ENCODE peak calls at places on chromosomes 13 and 19, in six cellular contexts. F, E, B, G, D and R are unnamed samples.

GRCh38 chr13:76976488-76976887 is 15.4 kb upstream of the CLN5 start:
- DNase-seq in F (no peak), E (no peak), B (no peak), G (no peak), D (peak), R (no peak)

GRCh38 chr19:13705928-13706447 is 58.3 kb upstream of the MRI1 start:
- DNase-seq in F (no peak), E (no peak), B (no peak), G (no peak), D (no peak), R (no peak)

GRCh38 chr13:40653558-40654318 is 12.7 kb downstream of the FOXO1 start:
- DNase-seq in F (peak), E (no peak), B (no peak), G (no peak), D (no peak), R (no peak)

GRCh38 chr13:98619556-98619955 is 42.6 kb upstream of the STK24 start:
- DNase-seq in F (no peak), E (no peak), B (no peak), G (no peak), D (no peak), R (no peak)

GRCh38 chr13:20142927-20143480 is 17.8 kb downstream of the GJA3 start:
- DNase-seq in F (no peak), E (no peak), B (no peak), G (no peak), D (no peak), R (no peak)

GRCh38 chr13:96089749-96090239 is at the start of gene HS6ST3:
- DNase-seq in F (peak), E (no peak), B (peak), G (peak), D (peak), R (peak)

GRCh38 chr13:75544681-75545333 is 4.8 kb upstream of the UCHL3 start:
- DNase-seq in F (peak), E (peak), B (no peak), G (no peak), D (peak), R (no peak)

GRCh38 chr13:65965496-65965895 is 1264.6 kb downstream of the PCDH9 start:
- DNase-seq in F (peak), E (peak), B (no peak), G (no peak), D (no peak), R (no peak)

GRCh38 chr13:34678154-34678553 is 263.9 kb upstream of the NBEA start:
- DNase-seq in F (peak), E (no peak), B (no peak), G (no peak), D (peak), R (no peak)

GRCh38 chr19:38152461-38153379 is 71.3 kb downstream of the DPF1 start:
- DNase-seq in F (no peak), E (peak), B (no peak), G (no peak), D (no peak), R (no peak)

GRCh38 chr13:41244555-41244954 is 18.8 kb downstream of the MTRF1 start:
- DNase-seq in F (no peak), E (peak), B (no peak), G (no peak), D (peak), R (no peak)

GRCh38 chr13:77678691-77679090 is 18.8 kb upstream of the SLAIN1 start:
- DNase-seq in F (no peak), E (no peak), B (no peak), G (no peak), D (no peak), R (no peak)

GRCh38 chr13:29901714-29902631 is 51.6 kb upstream of the UBL3 start:
- DNase-seq in F (peak), E (peak), B (no peak), G (no peak), D (peak), R (no peak)

GRCh38 chr13:93621966-93622365 is 395.4 kb downstream of the GPC6 start:
- DNase-seq in F (no peak), E (no peak), B (no peak), G (no peak), D (no peak), R (no peak)

GRCh38 chr19:45667620-45668341 is at the start of gene GIPR:
- DNase-seq in F (peak), E (peak), B (no peak), G (peak), D (peak), R (no peak)

GRCh38 chr19:2627855-2628254 is 74.6 kb downstream of the GNG7 start:
- DNase-seq in F (peak), E (peak), B (no peak), G (no peak), D (peak), R (no peak)

GRCh38 chr13:79937311-79938243 is 403.3 kb downstream of the SPRY2 start:
- DNase-seq in F (no peak), E (no peak), B (no peak), G (no peak), D (no peak), R (no peak)

GRCh38 chr13:79933389-79933788 is 407.5 kb downstream of the SPRY2 start:
- DNase-seq in F (no peak), E (no peak), B (no peak), G (no peak), D (no peak), R (no peak)

GRCh38 chr13:79935121-79935520 is 405.8 kb downstream of the SPRY2 start:
- DNase-seq in F (no peak), E (peak), B (no peak), G (no peak), D (no peak), R (no peak)

GRCh38 chr13:79932556-79932955 is 408.4 kb downstream of the SPRY2 start:
- DNase-seq in F (no peak), E (no peak), B (no peak), G (no peak), D (no peak), R (no peak)

GRCh38 chr13:79936368-79937136 is 404.4 kb downstream of the SPRY2 start:
- DNase-seq in F (peak), E (peak), B (no peak), G (no peak), D (peak), R (no peak)
- H4K91ac ChIP-seq in F (peak), E (peak), B (no peak), G (no peak), D (no peak), R (no peak)

GRCh38 chr19:41548954-41549688 is 26.8 kb upstream of the CEACAM21 start:
- DNase-seq in F (peak), E (no peak), B (no peak), G (no peak), D (no peak), R (peak)
- H3K27ac ChIP-seq in F (no peak), E (no peak), B (no peak), G (peak), D (peak), R (peak)

GRCh38 chr19:4370418-4371041 is 27.2 kb downstream of the MPND start:
- DNase-seq in F (no peak), E (no peak), B (no peak), G (no peak), D (no peak), R (no peak)

GRCh38 chr19:4371209-4371897 is 28.0 kb downstream of the MPND start:
- DNase-seq in F (no peak), E (no peak), B (no peak), G (no peak), D (no peak), R (no peak)

GRCh38 chr19:4372630-4373367 is 27.5 kb downstream of the SH3GL1 start:
- DNase-seq in F (no peak), E (no peak), B (no peak), G (no peak), D (peak), R (no peak)

GRCh38 chr19:4373601-4374441 is 26.5 kb downstream of the SH3GL1 start:
- DNase-seq in F (peak), E (peak), B (no peak), G (no peak), D (no peak), R (no peak)

DNA sequence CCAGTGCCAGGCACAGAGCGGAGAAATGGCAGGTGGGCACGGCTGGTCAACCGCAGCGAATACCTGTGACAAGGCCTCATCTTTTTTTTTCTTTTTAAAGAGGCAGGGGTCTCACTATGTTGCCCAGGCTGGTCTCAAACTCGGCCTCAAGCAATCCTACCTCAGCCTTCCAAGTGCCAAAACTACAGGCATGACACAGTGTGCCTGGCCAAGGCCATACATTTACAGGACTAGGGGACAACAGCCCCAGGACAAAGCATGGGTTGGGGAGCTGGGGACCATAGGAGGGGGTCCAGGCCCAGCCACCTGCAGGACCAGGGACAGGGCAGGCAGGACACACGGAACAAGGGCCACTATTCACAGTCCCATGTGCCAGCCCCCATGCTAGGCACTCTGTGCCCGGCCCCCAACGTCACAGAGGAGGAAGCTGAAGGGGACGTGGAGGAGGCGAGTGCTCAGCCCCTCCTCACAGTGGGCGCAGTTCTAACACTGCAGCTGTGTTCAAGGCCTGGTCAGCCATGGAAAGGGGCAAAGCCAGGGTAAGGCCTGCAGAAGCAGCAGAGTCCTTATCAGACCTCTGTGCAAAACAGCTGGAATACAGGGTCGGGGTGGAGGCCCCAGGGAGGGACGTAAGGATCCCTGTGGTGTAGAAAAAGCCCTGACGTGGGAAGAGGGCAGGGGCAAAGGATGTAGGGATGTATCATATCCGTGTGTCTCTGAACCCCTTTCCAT is 28.3 kb downstream of the SH3GL1 start:
- DNase-seq in F (no peak), E (no peak), B (no peak), G (no peak), D (no peak), R (no peak)
- H3K23ac ChIP-seq in F (no peak), E (peak), B (no peak), G (no peak), D (no peak), R (peak)

GRCh38 chr13:23740002-23740401 is 149.2 kb downstream of the MIPEP start:
- DNase-seq in F (no peak), E (no peak), B (no peak), G (no peak), D (no peak), R (no peak)
- H4K91ac ChIP-seq in F (no peak), E (no peak), B (no peak), G (no peak), D (no peak), R (no peak)

GRCh38 chr13:105139380-105140285 is 1395.8 kb downstream of the EFNB2 start:
- DNase-seq in F (peak), E (peak), B (no peak), G (peak), D (peak), R (no peak)
- H3K27ac ChIP-seq in F (no peak), E (peak), B (no peak), G (no peak), D (no peak), R (no peak)

GRCh38 chr19:19464339-19465098 is 50.8 kb downstream of the TSSK6 start:
- DNase-seq in F (peak), E (peak), B (no peak), G (no peak), D (peak), R (peak)

GRCh38 chr19:19465436-19466070 is 49.8 kb downstream of the TSSK6 start:
- DNase-seq in F (no peak), E (no peak), B (no peak), G (no peak), D (no peak), R (no peak)

GRCh38 chr19:19461671-19462622 is 53.4 kb downstream of the TSSK6 start:
- DNase-seq in F (peak), E (no peak), B (peak), G (peak), D (no peak), R (peak)

GRCh38 chr19:19461306-19461670 is 54.1 kb downstream of the TSSK6 start:
- DNase-seq in F (no peak), E (no peak), B (no peak), G (no peak), D (peak), R (no peak)

GRCh38 chr19:19463348-19464117 is 51.8 kb downstream of the TSSK6 start:
- DNase-seq in F (peak), E (peak), B (no peak), G (no peak), D (no peak), R (no peak)
- H3K23ac ChIP-seq in F (no peak), E (peak), B (no peak), G (no peak), D (peak), R (peak)

GRCh38 chr19:33335446-33335845 is 33.1 kb upstream of the CEBPA start:
- DNase-seq in F (no peak), E (no peak), B (no peak), G (no peak), D (peak), R (no peak)

GRCh38 chr19:33332248-33332647 is 29.9 kb upstream of the CEBPA start:
- DNase-seq in F (no peak), E (no peak), B (no peak), G (no peak), D (no peak), R (no peak)

GRCh38 chr19:33333615-33334014 is 31.3 kb upstream of the CEBPA start:
- DNase-seq in F (no peak), E (no peak), B (no peak), G (no peak), D (no peak), R (no peak)

GRCh38 chr19:33334271-33334670 is 31.9 kb upstream of the CEBPA start:
- DNase-seq in F (no peak), E (no peak), B (no peak), G (no peak), D (no peak), R (no peak)

GRCh38 chr19:33333151-33333550 is 30.8 kb upstream of the CEBPA start:
- DNase-seq in F (no peak), E (no peak), B (no peak), G (no peak), D (no peak), R (no peak)
- H4K91ac ChIP-seq in F (no peak), E (no peak), B (no peak), G (no peak), D (no peak), R (no peak)

GRCh38 chr19:18496167-18496979 is 25.5 kb downstream of the ELL start:
- DNase-seq in F (peak), E (peak), B (no peak), G (no peak), D (no peak), R (no peak)
- H3K27ac ChIP-seq in F (peak), E (no peak), B (peak), G (no peak), D (no peak), R (no peak)

DNA sequence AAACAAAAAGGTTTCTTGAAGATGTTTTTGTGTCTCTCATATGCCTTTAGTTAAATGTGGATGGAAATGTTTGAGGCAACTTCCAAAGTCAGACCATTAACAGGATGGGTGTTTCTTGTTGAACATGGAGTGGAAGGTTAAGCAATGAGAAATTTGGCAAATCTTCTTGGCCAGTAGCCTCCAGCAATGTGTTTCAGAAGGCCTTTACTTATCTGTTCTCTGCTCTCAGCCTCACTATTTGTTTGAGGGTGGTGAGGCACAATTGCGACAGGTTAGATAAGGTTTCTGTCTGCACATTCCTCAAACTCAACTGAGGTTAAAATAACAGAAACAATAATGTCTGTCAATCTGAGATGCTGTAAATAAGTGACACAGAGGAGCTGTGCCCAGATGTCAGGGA is 1019.0 kb downstream of the DIAPH3 start:
- DNase-seq in F (no peak), E (no peak), B (no peak), G (no peak), D (no peak), R (no peak)
- H3K23ac ChIP-seq in F (no peak), E (no peak), B (no peak), G (no peak), D (no peak), R (no peak)

DNA sequence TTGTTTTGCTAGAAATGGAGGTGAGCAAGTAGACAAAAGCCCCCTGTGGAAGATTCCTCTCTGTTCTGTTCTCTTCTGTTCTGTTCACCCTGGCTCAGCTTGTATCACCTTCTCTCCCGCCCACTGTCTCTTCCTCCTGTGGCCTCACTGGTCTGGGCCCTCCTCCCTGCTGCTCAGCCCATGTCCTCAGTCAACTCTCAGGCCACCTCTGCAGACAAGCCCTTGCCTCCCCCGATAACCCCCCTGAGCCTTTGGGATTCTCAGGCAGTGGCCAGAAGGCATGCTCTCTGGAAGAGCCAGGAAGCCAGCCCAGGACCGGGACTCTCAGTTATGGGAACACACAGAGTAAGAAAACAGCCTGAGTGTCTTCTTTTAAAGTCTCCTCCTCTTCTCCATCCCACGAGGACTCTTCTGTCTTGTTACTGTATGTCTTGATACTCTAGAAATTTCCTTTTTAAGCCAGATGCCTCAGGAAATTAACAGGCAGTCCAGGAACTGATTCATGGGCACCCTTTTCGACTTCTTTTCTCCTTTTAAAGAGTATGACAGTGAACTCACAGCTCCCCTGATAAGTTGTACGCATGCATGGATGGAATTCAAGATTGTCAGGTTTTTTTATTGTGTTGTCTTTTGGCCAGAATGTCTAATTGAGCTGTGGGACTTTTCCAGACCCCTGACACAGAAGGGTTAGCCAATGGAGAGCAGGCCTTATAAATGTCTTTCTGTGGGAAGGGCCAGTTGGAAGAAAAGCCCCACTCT is 33.7 kb downstream of the SHISA2 start:
- DNase-seq in F (peak), E (no peak), B (no peak), G (no peak), D (no peak), R (no peak)
- H4K91ac ChIP-seq in F (no peak), E (no peak), B (no peak), G (no peak), D (no peak), R (no peak)